ENCODE peak calls at places on chromosome 5, in six cellular contexts. D, J, F, S, B and T are unnamed samples.

GRCh38 chr5:86330736-86331135 is 287.0 kb upstream of the COX7C start:
- DNase-seq in D (no peak), J (no peak), F (no peak), S (no peak), B (no peak), T (no peak)

GRCh38 chr5:3009605-3010004 is 258.1 kb upstream of the IRX2 start:
- DNase-seq in D (no peak), J (peak; percentile 12), F (no peak), S (no peak), B (no peak), T (no peak)

GRCh38 chr5:142671801-142672200 is 14.1 kb downstream of the FGF1 start:
- DNase-seq in D (no peak), J (no peak), F (no peak), S (no peak), B (no peak), T (no peak)

GRCh38 chr5:35202319-35203111 is 27.8 kb downstream of the PRLR start:
- DNase-seq in D (peak; percentile 27), J (no peak), F (peak; percentile 68), S (no peak), B (peak; percentile 69), T (no peak)

GRCh38 chr5:87081511-87082372 is 185.9 kb upstream of the RASA1 start:
- DNase-seq in D (peak; percentile 46), J (no peak), F (peak; percentile 35), S (peak; percentile 45), B (no peak), T (peak; percentile 96)

GRCh38 chr5:68279960-68280359 is 64.4 kb downstream of the PIK3R1 start:
- DNase-seq in D (no peak), J (no peak), F (no peak), S (peak; percentile 78), B (no peak), T (no peak)

GRCh38 chr5:160287378-160288051 is 24.8 kb downstream of the CCNJL start:
- DNase-seq in D (no peak), J (peak; percentile 59), F (peak; percentile 92), S (no peak), B (peak; percentile 47), T (no peak)

GRCh38 chr5:27144456-27144855 is 106.1 kb upstream of the CDH9 start:
- DNase-seq in D (no peak), J (no peak), F (no peak), S (no peak), B (no peak), T (no peak)

GRCh38 chr5:157390179-157390923 is 69.7 kb upstream of the NIPAL4 start:
- DNase-seq in D (no peak), J (peak; percentile 81), F (peak; percentile 51), S (no peak), B (no peak), T (no peak)

GRCh38 chr5:103458497-103459040 is 104.0 kb downstream of the NUDT12 start:
- DNase-seq in D (no peak), J (no peak), F (no peak), S (no peak), B (no peak), T (no peak)

GRCh38 chr5:21219255-21219654 is 1231.3 kb upstream of the CDH18 start:
- DNase-seq in D (no peak), J (no peak), F (no peak), S (no peak), B (no peak), T (no peak)

GRCh38 chr5:10914741-10915480 is 153.9 kb upstream of the DAP start:
- DNase-seq in D (no peak), J (no peak), F (no peak), S (no peak), B (no peak), T (no peak)

GRCh38 chr5:159189310-159189709 is 20.0 kb downstream of the RNF145 start:
- DNase-seq in D (no peak), J (no peak), F (no peak), S (no peak), B (no peak), T (no peak)

GRCh38 chr5:40991168-40991980 is 79.8 kb downstream of the MROH2B start:
- DNase-seq in D (no peak), J (peak; percentile 77), F (peak; percentile 52), S (no peak), B (no peak), T (no peak)

GRCh38 chr5:79547429-79547822 is 33.5 kb upstream of the HOMER1 start:
- DNase-seq in D (no peak), J (no peak), F (no peak), S (no peak), B (no peak), T (no peak)

GRCh38 chr5:36590513-36591286 is 15.7 kb upstream of the SLC1A3 start:
- DNase-seq in D (no peak), J (no peak), F (no peak), S (no peak), B (no peak), T (no peak)

GRCh38 chr5:169724303-169724702 is 87.2 kb downstream of the DOCK2 start:
- DNase-seq in D (no peak), J (no peak), F (no peak), S (no peak), B (no peak), T (no peak)

GRCh38 chr5:178271726-178272479 is 39.3 kb upstream of the PHYKPL start:
- DNase-seq in D (no peak), J (no peak), F (no peak), S (no peak), B (no peak), T (no peak)

GRCh38 chr5:133415906-133416305 is 196.4 kb downstream of the FSTL4 start:
- DNase-seq in D (no peak), J (no peak), F (no peak), S (no peak), B (no peak), T (no peak)

GRCh38 chr5:19902316-19902934 is 85.6 kb downstream of the CDH18 start:
- DNase-seq in D (no peak), J (no peak), F (no peak), S (no peak), B (no peak), T (no peak)

GRCh38 chr5:157681048-157681447 is 9.7 kb downstream of the C5orf52 start:
- DNase-seq in D (no peak), J (no peak), F (no peak), S (no peak), B (no peak), T (no peak)

GRCh38 chr5:173974688-173975239 is 14.2 kb upstream of the C5orf47 start:
- DNase-seq in D (no peak), J (no peak), F (no peak), S (no peak), B (no peak), T (no peak)

GRCh38 chr5:21087766-21088165 is 1099.8 kb upstream of the CDH18 start:
- DNase-seq in D (no peak), J (no peak), F (no peak), S (no peak), B (no peak), T (no peak)

GRCh38 chr5:68884893-68885292 is 208.9 kb upstream of the SLC30A5 start:
- DNase-seq in D (peak; percentile 18), J (no peak), F (no peak), S (peak; percentile 18), B (no peak), T (no peak)